ENCODE peak calls at places on chromosomes 12 and 14, in four cellular contexts. V is K562, F is SK-N-SH, N is H1. J is an unnamed sample.

GRCh38 chr12:58557156-58557555 is 363.1 kb downstream of the LRIG3 start:
- DNase-seq in V (no peak), F (no peak), N (no peak), J (no peak)

GRCh38 chr14:58082011-58082410 is 70.0 kb downstream of the ARMH4 start:
- DNase-seq in V (no peak), F (no peak), N (no peak), J (no peak)

GRCh38 chr14:76640923-76641395 is 120.3 kb upstream of the VASH1 start:
- DNase-seq in V (no peak), F (no peak), N (no peak), J (no peak)

GRCh38 chr12:47894068-47894467 is 10.7 kb downstream of the VDR start:
- DNase-seq in V (no peak), F (no peak), N (no peak), J (no peak)

GRCh38 chr12:34016361-34016760 is 5.9 kb upstream of the ALG10 start:
- DNase-seq in V (no peak), F (peak), N (no peak), J (no peak)

GRCh38 chr14:88029500-88029899 is 24.6 kb downstream of the GPR65 start:
- DNase-seq in V (no peak), F (no peak), N (no peak), J (no peak)

GRCh38 chr14:91385227-91385626 is 32.4 kb downstream of the CCDC88C start:
- DNase-seq in V (no peak), F (no peak), N (no peak), J (no peak)

GRCh38 chr14:49526101-49526500 is 60.1 kb downstream of the RPS29 start:
- DNase-seq in V (no peak), F (no peak), N (no peak), J (no peak)

GRCh38 chr14:68824207-68824516 is 31.3 kb upstream of the ZFP36L1 start:
- DNase-seq in V (no peak), F (no peak), N (no peak), J (no peak)

GRCh38 chr14:39781466-39781865 is 349.2 kb upstream of the FBXO33 start:
- DNase-seq in V (no peak), F (no peak), N (no peak), J (no peak)

GRCh38 chr12:89862511-89863331 is 154.1 kb upstream of the ATP2B1 start:
- DNase-seq in V (no peak), F (no peak), N (no peak), J (no peak)

GRCh38 chr12:96416033-96416790 is 16.0 kb upstream of the CDK17 start:
- DNase-seq in V (no peak), F (no peak), N (no peak), J (no peak)

GRCh38 chr14:92039073-92039719 is 663 bp downstream of the TRIP11 start:
- DNase-seq in V (peak), F (peak), N (peak), J (no peak)

GRCh38 chr14:92916201-92916600 is 6.7 kb upstream of the CHGA start:
- DNase-seq in V (no peak), F (no peak), N (no peak), J (no peak)

GRCh38 chr14:94125659-94126418 is 3.6 kb downstream of the IFI27L2 start:
- DNase-seq in V (no peak), F (no peak), N (peak), J (no peak)

GRCh38 chr12:1523558-1524050 is 70.8 kb downstream of the FBXL14 start:
- DNase-seq in V (no peak), F (no peak), N (peak), J (no peak)

GRCh38 chr12:24244801-24245200 is 295.3 kb upstream of the SOX5 start:
- DNase-seq in V (no peak), F (no peak), N (no peak), J (no peak)

GRCh38 chr14:102320033-102320660 is 601 bp downstream of the ZNF839 start:
- DNase-seq in V (peak), F (no peak), N (no peak), J (no peak)

GRCh38 chr14:105162374-105162979 is 6.1 kb downstream of the JAG2 start:
- DNase-seq in V (peak), F (no peak), N (no peak), J (peak)

GRCh38 chr12:52037248-52037861 is 13.9 kb upstream of the NR4A1 start:
- DNase-seq in V (no peak), F (peak), N (peak), J (no peak)
- TF ChIP-seq TAF1 in V (peak), F (no peak), N (peak), J (no peak)

GRCh38 chr12:64650762-64651161 is 40.5 kb downstream of the RASSF3 start:
- DNase-seq in V (no peak), F (no peak), N (no peak), J (no peak)
- TF ChIP-seq POLR2AphosphoS5 in V (no peak), F (no peak), N (no peak), J (no peak)

GRCh38 chr14:36315159-36315853 is 5.1 kb downstream of the MBIP start:
- DNase-seq in V (no peak), F (no peak), N (no peak), J (peak)

GRCh38 chr14:36313898-36314297 is 6.5 kb downstream of the MBIP start:
- DNase-seq in V (no peak), F (no peak), N (no peak), J (no peak)

GRCh38 chr14:36317650-36318049 is 2.8 kb downstream of the MBIP start:
- DNase-seq in V (no peak), F (no peak), N (no peak), J (no peak)

GRCh38 chr14:36316131-36316530 is 4.3 kb downstream of the MBIP start:
- DNase-seq in V (no peak), F (no peak), N (no peak), J (no peak)

GRCh38 chr14:36313206-36313605 is 7.2 kb downstream of the MBIP start:
- DNase-seq in V (no peak), F (no peak), N (no peak), J (no peak)
- TF ChIP-seq TAF1 in V (no peak), F (no peak), N (no peak), J (no peak)

GRCh38 chr12:76206039-76206676 is 121.7 kb upstream of the NAP1L1 start:
- DNase-seq in V (no peak), F (no peak), N (no peak), J (no peak)
- TF ChIP-seq POLR2AphosphoS5 in V (no peak), F (no peak), N (no peak), J (no peak)

DNA sequence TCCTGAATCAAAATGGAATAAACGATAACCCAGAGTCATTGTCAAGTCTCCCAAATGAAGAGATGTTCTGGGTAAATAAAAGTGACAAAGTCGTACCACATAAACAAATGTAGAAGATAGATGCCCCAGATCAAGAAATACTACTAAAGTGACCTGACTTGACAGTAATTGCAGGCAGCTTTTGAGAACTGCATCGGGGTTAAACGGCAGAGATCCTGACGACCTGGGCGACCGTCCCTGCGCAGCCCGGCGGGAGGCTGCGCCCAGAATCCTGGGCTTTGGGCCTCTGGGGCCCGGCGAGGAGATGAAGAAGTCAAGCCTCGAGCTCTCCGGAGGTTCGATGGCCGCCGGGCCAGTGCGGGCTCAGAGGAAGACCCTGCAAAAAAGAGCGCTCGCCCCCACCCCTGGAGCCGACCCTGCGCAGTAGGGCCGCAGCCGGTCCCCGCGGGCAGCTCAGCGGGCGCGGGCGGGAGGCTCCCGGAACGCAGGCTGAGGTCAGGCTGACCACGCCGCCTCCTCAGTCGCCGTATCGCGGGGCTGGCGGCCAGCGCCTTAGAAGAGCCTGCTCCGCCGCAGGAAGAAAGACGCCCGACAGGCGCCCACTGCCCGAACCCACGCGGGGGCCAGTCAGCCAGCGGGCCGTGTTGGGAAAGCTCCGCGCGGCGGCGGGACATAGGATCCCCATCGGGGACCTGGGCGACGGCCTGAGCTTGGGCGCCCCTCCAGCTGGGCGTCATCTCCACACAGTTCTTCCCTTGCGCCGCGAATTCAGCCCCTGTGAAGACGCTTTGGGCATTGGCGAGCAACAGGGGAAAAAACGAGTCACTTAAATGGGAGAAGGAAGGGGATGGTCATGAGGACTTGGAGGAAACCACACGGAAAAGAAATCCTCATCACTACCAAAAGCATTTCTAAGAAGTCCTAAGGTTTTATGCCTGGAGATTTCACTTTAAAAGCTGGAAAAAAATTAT is 16.0 kb downstream of the NKX2-1 start:
- DNase-seq in V (no peak), F (peak), N (peak), J (no peak)
- TF ChIP-seq TAF1 in V (no peak), F (no peak), N (no peak), J (no peak)